ENCODE peak calls at places on chromosomes 12 and 14, in six cellular contexts. Y, H, D, T, B and R are unnamed samples.

GRCh38 chr14:52069617-52070431 is 965 bp upstream of the NID2 start:
- DNase-seq in Y (no peak), H (no peak), D (no peak), T (no peak), B (no peak), R (no peak)

GRCh38 chr12:46824709-46825108 is 1.1 kb downstream of the SLC38A4 start:
- DNase-seq in Y (no peak), H (no peak), D (no peak), T (no peak), B (no peak), R (no peak)

GRCh38 chr12:47590771-47591368 is 115.0 kb downstream of the RPAP3 start:
- DNase-seq in Y (no peak), H (no peak), D (no peak), T (no peak), B (no peak), R (no peak)

GRCh38 chr14:67952786-67953185 is 133.2 kb downstream of the RAD51B start:
- DNase-seq in Y (no peak), H (no peak), D (no peak), T (no peak), B (no peak), R (no peak)

GRCh38 chr14:60655114-60655897 is 6.0 kb upstream of the SIX1 start:
- DNase-seq in Y (no peak), H (no peak), D (no peak), T (no peak), B (no peak), R (no peak)

GRCh38 chr12:96981053-96981452 is 74.0 kb downstream of the NEDD1 start:
- DNase-seq in Y (no peak), H (no peak), D (no peak), T (peak), B (peak), R (no peak)

GRCh38 chr12:121789233-121789781 is 4.2 kb downstream of the RHOF start:
- DNase-seq in Y (no peak), H (no peak), D (no peak), T (no peak), B (no peak), R (no peak)

GRCh38 chr14:90815567-90815816 is 738 bp downstream of the TTC7B start:
- DNase-seq in Y (no peak), H (no peak), D (no peak), T (no peak), B (no peak), R (no peak)

GRCh38 chr12:58602179-58602578 is 318.1 kb downstream of the LRIG3 start:
- DNase-seq in Y (no peak), H (no peak), D (no peak), T (no peak), B (no peak), R (no peak)

GRCh38 chr14:50085570-50086315 is 30.6 kb downstream of the VCPKMT start:
- DNase-seq in Y (no peak), H (no peak), D (no peak), T (peak), B (peak), R (no peak)

GRCh38 chr14:61925043-61925442 is 162.8 kb downstream of the SNAPC1 start:
- DNase-seq in Y (no peak), H (peak), D (no peak), T (peak), B (peak), R (no peak)

GRCh38 chr12:103680591-103681065 is 93.6 kb downstream of the STAB2 start:
- DNase-seq in Y (no peak), H (no peak), D (no peak), T (no peak), B (no peak), R (no peak)

GRCh38 chr12:93664573-93665138 is 12.5 kb upstream of the CRADD start:
- DNase-seq in Y (no peak), H (no peak), D (no peak), T (peak), B (no peak), R (no peak)

GRCh38 chr14:54267172-54267571 is 129.6 kb upstream of the CDKN3 start:
- DNase-seq in Y (no peak), H (no peak), D (no peak), T (no peak), B (no peak), R (no peak)

GRCh38 chr12:102757154-102757873 is 159.7 kb downstream of the PAH start:
- DNase-seq in Y (no peak), H (no peak), D (no peak), T (no peak), B (no peak), R (no peak)

GRCh38 chr14:98909251-98909944 is 362.6 kb downstream of the BCL11B start:
- DNase-seq in Y (no peak), H (peak), D (no peak), T (peak), B (peak), R (no peak)

GRCh38 chr12:79936670-79937069 is 1.8 kb upstream of the PPP1R12A start:
- DNase-seq in Y (no peak), H (no peak), D (no peak), T (no peak), B (no peak), R (no peak)

GRCh38 chr12:100437038-100437841 is 36.4 kb upstream of the NR1H4 start:
- DNase-seq in Y (no peak), H (no peak), D (no peak), T (no peak), B (no peak), R (no peak)

GRCh38 chr12:91058821-91059220 is 997 bp upstream of the KERA start:
- DNase-seq in Y (no peak), H (no peak), D (no peak), T (no peak), B (no peak), R (no peak)

GRCh38 chr12:124737040-124737419 is 126.6 kb downstream of the SCARB1 start:
- DNase-seq in Y (no peak), H (no peak), D (no peak), T (no peak), B (no peak), R (no peak)

GRCh38 chr12:124736115-124737039 is 127.3 kb downstream of the SCARB1 start:
- DNase-seq in Y (no peak), H (no peak), D (no peak), T (no peak), B (no peak), R (no peak)

GRCh38 chr12:124739953-124740561 is 123.6 kb downstream of the SCARB1 start:
- DNase-seq in Y (no peak), H (no peak), D (no peak), T (no peak), B (no peak), R (no peak)

GRCh38 chr12:124738636-124739467 is 124.8 kb downstream of the SCARB1 start:
- DNase-seq in Y (no peak), H (no peak), D (peak), T (peak), B (peak), R (no peak)

DNA sequence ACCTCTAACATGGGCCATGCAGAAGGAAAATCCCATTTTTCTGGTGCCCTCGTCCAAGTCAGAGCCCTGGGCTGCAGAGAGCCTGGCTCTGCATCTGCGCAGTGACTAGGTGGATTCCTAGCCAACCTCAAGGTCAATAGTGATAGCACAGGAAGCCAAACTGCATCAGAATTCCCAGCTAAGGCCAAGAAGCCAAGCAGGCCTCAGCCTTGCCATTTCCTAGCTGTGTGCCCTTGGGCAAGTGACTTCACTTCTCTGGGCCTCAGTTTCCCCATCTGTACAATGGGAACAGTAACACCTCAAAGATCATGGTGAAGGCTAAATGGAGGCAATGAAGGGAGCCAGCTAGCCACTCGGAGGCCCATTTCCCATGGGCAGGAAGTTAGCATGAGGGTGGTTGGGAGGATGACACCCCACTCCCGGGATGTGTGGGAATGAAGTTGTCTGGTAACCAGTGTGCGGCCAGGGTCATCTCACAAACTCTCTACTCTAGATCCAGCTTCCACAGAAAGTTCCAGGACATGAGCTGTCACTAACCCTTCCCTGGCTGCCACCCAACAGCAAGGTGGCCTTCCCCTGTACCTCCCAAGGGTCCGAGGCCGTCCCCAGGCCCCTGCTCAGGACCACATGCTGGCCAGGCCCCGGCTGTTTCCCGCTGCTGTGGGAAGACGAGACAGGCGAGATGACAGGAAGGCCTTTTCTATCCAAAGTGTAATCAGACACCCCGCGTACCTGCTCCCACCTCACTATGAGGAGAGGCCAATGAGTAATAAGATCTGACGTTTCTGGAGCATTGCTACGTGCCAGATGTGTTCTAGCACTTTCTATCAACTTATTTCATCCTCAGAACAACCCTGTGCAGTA is 125.7 kb downstream of the SCARB1 start:
- DNase-seq in Y (no peak), H (no peak), D (no peak), T (no peak), B (no peak), R (no peak)
- H3K27ac ChIP-seq in Y (no peak), H (peak), D (no peak), T (no peak), B (no peak), R (no peak)

DNA sequence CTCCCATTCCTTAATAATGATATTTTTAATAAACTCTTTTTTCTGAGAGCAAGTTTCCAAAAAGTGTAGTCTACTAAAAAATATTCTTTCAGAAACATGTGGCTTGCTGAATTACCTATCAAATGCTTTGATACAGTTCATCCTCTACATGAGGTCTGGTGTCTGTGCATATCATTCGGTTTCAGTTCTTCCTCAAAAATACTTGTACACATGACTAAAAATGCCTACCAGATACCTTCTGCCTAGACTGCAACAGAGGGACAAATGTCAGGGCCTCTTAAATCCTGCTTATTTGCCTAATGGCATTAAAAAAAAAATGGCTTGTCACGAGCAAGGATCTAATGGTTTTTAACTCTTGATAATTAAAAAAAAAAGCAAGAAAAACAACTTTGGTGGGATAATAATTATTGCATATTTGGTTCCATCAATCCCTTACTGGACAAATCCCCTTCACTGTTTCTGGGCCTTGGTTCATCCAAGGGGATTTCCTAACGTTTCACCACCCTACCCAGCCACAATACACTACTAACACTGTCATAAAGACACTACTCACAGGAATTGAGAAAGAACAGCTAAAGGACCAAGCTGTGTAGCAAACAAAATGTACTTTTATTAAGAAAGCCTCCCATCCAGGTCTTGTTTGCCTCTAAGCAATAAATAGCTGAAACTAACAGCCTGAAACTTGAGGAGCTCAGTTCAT is 45.7 kb downstream of the PARP11 start:
- DNase-seq in Y (no peak), H (no peak), D (no peak), T (no peak), B (no peak), R (no peak)
- H3K27ac ChIP-seq in Y (no peak), H (no peak), D (no peak), T (no peak), B (no peak), R (no peak)

GRCh38 chr12:6979021-6979420 is 8.3 kb downstream of the EMG1 start:
- DNase-seq in Y (no peak), H (no peak), D (no peak), T (no peak), B (no peak), R (no peak)

GRCh38 chr12:6977653-6978052 is 6.9 kb downstream of the EMG1 start:
- DNase-seq in Y (no peak), H (no peak), D (no peak), T (no peak), B (no peak), R (no peak)

GRCh38 chr12:6980075-6980474 is 9.4 kb downstream of the EMG1 start:
- DNase-seq in Y (no peak), H (no peak), D (no peak), T (no peak), B (no peak), R (no peak)

GRCh38 chr12:6979453-6979852 is 8.7 kb downstream of the EMG1 start:
- DNase-seq in Y (no peak), H (no peak), D (no peak), T (no peak), B (no peak), R (no peak)

DNA sequence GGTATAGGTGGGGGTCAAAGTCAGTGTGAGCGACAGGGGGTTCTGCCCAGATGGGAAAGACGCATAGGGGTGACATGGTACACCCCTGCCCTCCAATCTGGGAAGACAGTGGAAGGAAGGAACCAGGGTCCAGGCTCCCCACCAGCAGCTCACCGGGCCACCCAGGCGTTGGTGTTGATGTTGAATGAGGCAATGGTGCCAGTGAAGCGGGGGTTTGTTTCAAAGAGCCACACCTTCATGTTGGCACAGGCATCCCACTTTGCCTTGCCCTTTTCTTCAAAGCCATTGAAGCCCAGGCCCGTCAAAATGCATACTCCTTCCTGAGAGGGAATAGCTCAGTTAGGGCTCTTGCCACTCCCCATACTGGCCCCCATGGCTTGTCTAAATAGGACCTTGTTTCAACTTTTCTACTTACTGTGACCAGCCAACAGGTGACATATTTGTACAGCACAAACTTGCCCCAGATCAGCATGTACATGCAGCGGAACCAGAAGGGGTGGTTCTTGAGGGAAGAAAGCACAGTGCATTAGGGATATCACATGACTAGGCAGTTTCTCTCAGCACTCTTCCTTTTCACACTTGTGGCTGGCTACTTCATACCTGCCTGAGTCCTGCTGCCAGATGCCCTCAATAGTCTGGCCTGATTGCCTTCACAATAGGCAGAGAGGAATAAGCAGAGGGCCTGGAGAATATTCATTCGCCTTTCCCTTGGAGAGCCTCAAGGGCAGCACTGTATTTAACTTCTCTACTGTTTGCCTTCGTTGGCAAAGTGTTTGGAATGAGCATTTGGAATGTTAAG is 7.7 kb downstream of the EMG1 start:
- DNase-seq in Y (no peak), H (no peak), D (no peak), T (no peak), B (no peak), R (no peak)
- H3K27ac ChIP-seq in Y (no peak), H (peak), D (peak), T (no peak), B (no peak), R (no peak)

GRCh38 chr14:31208546-31209424 is 1.2 kb upstream of the HECTD1 start:
- DNase-seq in Y (no peak), H (no peak), D (no peak), T (no peak), B (no peak), R (peak)

GRCh38 chr14:31207287-31207745 is 277 bp downstream of the HECTD1 start:
- DNase-seq in Y (no peak), H (no peak), D (peak), T (peak), B (no peak), R (no peak)

GRCh38 chr14:31206536-31207286 is 882 bp downstream of the HECTD1 start:
- DNase-seq in Y (peak), H (no peak), D (no peak), T (no peak), B (peak), R (peak)

GRCh38 chr14:31207746-31208545 is at the start of gene HECTD1:
- DNase-seq in Y (peak), H (peak), D (peak), T (peak), B (peak), R (peak)

GRCh38 chr14:31209605-31210004 is 2.0 kb upstream of the HECTD1 start:
- DNase-seq in Y (no peak), H (no peak), D (no peak), T (no peak), B (no peak), R (no peak)
- H3K27ac ChIP-seq in Y (no peak), H (peak), D (no peak), T (no peak), B (no peak), R (no peak)

DNA sequence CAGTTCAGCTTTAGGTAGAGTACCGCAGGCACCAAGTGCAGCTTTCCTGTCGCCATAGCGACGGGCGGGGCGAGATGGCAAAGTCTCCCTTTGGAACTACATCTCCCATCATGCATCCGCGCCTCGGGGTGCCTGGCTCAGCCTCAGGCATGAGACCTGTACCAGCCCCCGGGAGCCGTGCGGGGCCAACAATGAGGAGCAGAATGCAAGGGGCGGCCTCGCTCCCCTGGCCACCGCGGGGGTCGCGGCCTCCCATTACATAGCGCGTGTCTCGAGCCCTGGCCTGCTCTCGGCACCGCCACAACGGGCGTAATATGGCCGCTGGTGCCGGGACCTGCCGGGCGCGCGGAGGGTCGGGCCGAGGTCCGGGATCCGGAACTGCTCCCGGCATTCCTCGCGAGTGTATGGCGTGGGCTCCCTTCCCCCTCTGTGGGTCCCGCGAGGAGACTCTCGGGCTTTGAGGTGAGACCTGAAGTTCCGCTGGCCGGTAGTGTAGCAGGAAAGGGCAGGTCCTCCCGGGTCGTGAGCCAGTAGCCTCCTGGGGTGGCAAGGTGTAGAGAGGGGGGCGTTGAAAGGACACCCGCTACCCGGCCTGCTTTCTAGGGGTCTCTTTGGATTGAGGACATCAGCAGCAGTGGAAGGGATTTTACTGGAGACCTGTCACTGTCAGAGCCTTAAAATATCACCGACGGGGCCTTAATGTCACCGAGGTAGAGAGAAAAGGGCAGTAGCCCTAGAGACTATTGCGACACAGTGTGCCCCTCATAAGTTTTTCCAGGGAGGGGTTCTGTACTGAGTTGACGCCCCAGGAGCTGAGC is at the start of gene THTPA:
- DNase-seq in Y (peak), H (peak), D (peak), T (peak), B (peak), R (peak)
- H3K27ac ChIP-seq in Y (peak), H (peak), D (peak), T (peak), B (peak), R (peak)

DNA sequence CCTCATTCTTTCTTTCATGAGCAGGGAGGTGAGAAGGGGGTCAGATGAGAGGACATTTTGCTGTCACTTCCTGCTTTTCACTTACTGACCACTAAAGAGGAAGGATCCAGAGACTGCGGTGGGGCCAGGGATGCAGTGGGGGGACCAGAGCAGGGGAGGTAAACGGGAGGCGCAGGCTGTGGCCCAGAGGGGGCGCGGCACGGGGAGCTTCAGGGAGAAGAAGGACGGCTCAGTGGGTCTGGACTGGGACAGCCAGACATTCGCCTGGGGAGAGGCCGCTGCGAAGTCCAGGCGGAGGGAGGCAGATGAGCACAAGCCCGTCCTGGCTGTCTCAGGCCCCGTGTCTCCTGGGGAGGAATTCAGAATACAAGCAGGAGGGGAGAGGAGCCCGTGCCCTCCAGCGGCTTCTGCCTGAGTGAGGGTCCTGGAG is 41.2 kb downstream of the SLC6A12 start:
- DNase-seq in Y (no peak), H (no peak), D (no peak), T (no peak), B (no peak), R (no peak)
- H3K27ac ChIP-seq in Y (no peak), H (no peak), D (no peak), T (no peak), B (no peak), R (no peak)

GRCh38 chr12:19261773-19262172 is 132.2 kb downstream of the PLEKHA5 start:
- DNase-seq in Y (no peak), H (no peak), D (no peak), T (no peak), B (no peak), R (no peak)

GRCh38 chr12:19263666-19264065 is 134.1 kb downstream of the PLEKHA5 start:
- DNase-seq in Y (no peak), H (no peak), D (no peak), T (no peak), B (peak), R (no peak)
- H3K27ac ChIP-seq in Y (no peak), H (no peak), D (no peak), T (no peak), B (no peak), R (no peak)

GRCh38 chr14:69848903-69849391 is 30.3 kb upstream of the SMOC1 start:
- DNase-seq in Y (no peak), H (no peak), D (peak), T (no peak), B (no peak), R (no peak)
- H3K27ac ChIP-seq in Y (no peak), H (no peak), D (no peak), T (no peak), B (no peak), R (no peak)

GRCh38 chr14:59355101-59355500 is 110.1 kb downstream of the GPR135 start:
- DNase-seq in Y (no peak), H (no peak), D (peak), T (no peak), B (no peak), R (no peak)
- H3K27ac ChIP-seq in Y (no peak), H (no peak), D (peak), T (peak), B (no peak), R (no peak)

GRCh38 chr12:12999959-13000615 is at the start of gene HEBP1:
- DNase-seq in Y (peak), H (peak), D (peak), T (peak), B (peak), R (peak)
- H3K27ac ChIP-seq in Y (peak), H (peak), D (peak), T (peak), B (peak), R (peak)